ENCODE peak calls at places on chromosomes 4 and X, in six cellular contexts. S is neuronal stem cell, D is H1, L is H9, E is trophoblast cell, O is mesendoderm. X is an unnamed sample.

GRCh38 chrX:103882999-103883398 is 50.9 kb upstream of the RAB9B start:
- DNase-seq in S (no peak), D (no peak), L (no peak), E (no peak), O (no peak), X (no peak)

GRCh38 chr4:141339966-141340365 is 119.3 kb downstream of the ZNF330 start:
- DNase-seq in S (no peak), D (no peak), L (no peak), E (no peak), O (no peak), X (peak; percentile 28)

GRCh38 chrX:120291211-120291610 is 20.1 kb downstream of the TMEM255A start:
- DNase-seq in S (no peak), D (no peak), L (no peak), E (no peak), O (no peak), X (no peak)

GRCh38 chr4:1413221-1413663 is 7.0 kb upstream of the NKX1-1 start:
- DNase-seq in S (no peak), D (no peak), L (peak; percentile 22), E (no peak), O (no peak), X (no peak)

GRCh38 chrX:122272011-122272410 is 912.1 kb upstream of the GRIA3 start:
- DNase-seq in S (no peak), D (no peak), L (no peak), E (no peak), O (no peak), X (no peak)

GRCh38 chr4:149897784-149898183 is 82.1 kb upstream of the IQCM start:
- DNase-seq in S (no peak), D (no peak), L (no peak), E (no peak), O (peak; percentile 20), X (peak; percentile 26)

GRCh38 chrX:7316887-7317286 is 168.9 kb upstream of the PUDP start:
- DNase-seq in S (no peak), D (no peak), L (no peak), E (peak; percentile 37), O (no peak), X (peak; percentile 57)

GRCh38 chr4:22645481-22646182 is 47.1 kb upstream of the GBA3 start:
- DNase-seq in S (no peak), D (no peak), L (no peak), E (no peak), O (no peak), X (no peak)

GRCh38 chrX:46599051-46599560 is 25.5 kb downstream of the CHST7 start:
- DNase-seq in S (no peak), D (no peak), L (no peak), E (no peak), O (no peak), X (peak; percentile 40)

GRCh38 chr4:137533855-137534254 is 1.6 kb upstream of the PCDH18 start:
- DNase-seq in S (no peak), D (no peak), L (no peak), E (no peak), O (no peak), X (no peak)

GRCh38 chr4:81756973-81757372 is 285.3 kb upstream of the RASGEF1B start:
- DNase-seq in S (no peak), D (no peak), L (no peak), E (no peak), O (no peak), X (no peak)

GRCh38 chr4:118821590-118822293 is 14.2 kb downstream of the SEC24D start:
- DNase-seq in S (no peak), D (no peak), L (no peak), E (peak; percentile 72), O (no peak), X (no peak)

GRCh38 chr4:41135761-41136160 is 78.6 kb downstream of the APBB2 start:
- DNase-seq in S (no peak), D (no peak), L (no peak), E (peak; percentile 65), O (no peak), X (no peak)

GRCh38 chrX:8870411-8870810 is 69.2 kb upstream of the FAM9A start:
- DNase-seq in S (no peak), D (no peak), L (no peak), E (no peak), O (no peak), X (no peak)

GRCh38 chr4:53592686-53593641 is 1.7 kb upstream of the LNX1 start:
- DNase-seq in S (no peak), D (peak; percentile 65), L (peak; percentile 87), E (peak; percentile 53), O (peak; percentile 93), X (no peak)

GRCh38 chrX:11111947-11112346 is 815 bp downstream of the HCCS start:
- DNase-seq in S (no peak), D (no peak), L (no peak), E (no peak), O (no peak), X (no peak)

GRCh38 chrX:134654398-134655012 is 3.8 kb downstream of the PLAC1 start:
- DNase-seq in S (no peak), D (no peak), L (no peak), E (no peak), O (no peak), X (no peak)
- H2BK5ac ChIP-seq in S (no peak overlapping the region), D (no peak overlapping the region), L (no peak overlapping the region), E (no peak overlapping the region), O (no peak overlapping the region), X (no peak overlapping the region)

DNA sequence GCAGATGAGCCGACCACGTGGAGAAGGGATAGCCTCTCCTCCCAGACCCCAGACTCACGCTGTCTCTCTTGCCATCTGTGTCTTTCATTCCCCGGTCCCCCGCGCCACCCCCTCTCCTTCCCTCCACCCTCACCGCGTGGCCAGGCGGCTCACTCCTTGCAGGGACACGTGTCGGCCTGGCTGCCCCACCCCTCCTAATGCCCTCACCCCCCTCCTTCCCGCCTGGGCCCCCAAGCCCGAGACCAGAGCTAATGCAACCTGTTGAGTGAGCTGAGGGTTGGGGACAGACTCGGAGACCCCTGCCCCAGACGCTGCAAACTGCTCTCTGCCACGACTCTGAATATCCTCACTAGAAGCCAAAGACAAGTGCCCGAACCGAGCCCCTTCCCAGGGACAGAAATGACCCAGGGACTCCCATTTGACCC is 1.8 kb downstream of the SLC38A5 start:
- DNase-seq in S (no peak), D (no peak), L (no peak), E (no peak), O (peak; percentile 8), X (no peak)
- H3K18ac ChIP-seq in S (no peak overlapping the region), D (peak overlapping the region; percentile 7), L (no peak overlapping the region), E (no peak overlapping the region), O (peak overlapping the region; percentile 19), X (no peak overlapping the region)

DNA sequence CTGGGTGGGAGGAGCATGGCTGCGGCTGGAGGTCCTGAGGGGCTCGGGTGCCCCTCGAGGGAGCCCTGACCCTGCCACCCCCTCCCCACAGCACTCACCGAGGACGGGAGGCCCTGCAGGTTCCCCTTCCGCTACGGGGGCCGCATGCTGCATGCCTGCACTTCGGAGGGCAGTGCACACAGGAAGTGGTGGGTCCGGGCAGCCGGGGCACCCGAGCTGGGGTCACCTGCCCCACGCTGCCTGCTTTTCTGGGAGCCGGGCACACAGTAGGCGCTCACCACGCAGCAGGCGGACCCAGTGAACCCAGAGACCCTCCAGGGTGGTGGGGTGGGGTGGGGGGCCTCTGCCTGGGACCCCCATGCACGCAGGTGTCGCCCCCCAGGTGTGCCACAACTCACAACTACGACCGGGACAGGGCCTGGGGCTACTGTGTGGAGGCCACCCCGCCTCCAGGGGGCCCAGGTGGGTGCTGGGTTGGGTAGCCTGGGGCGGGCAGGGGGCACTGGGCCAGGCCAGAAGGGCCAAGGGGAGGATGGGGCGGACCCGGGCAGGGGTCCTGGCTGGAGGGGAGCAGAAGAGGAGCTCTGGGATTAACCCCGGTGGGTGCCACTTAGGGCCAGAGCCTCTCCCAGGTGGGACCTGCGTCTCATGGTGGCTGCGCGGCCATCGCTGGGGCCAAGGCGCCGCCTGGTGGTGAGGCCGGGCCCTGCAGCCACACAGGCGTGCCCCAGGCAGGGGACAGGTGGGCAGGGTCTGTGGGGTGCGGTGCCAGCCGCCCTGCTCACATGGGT is 1.4 kb downstream of the HGFAC start:
- DNase-seq in S (peak; percentile 50), D (no peak), L (peak; percentile 73), E (peak; percentile 50), O (peak; percentile 53), X (no peak)
- H3K4me2 ChIP-seq in S (no peak overlapping the region), D (no peak overlapping the region), L (no peak overlapping the region), E (no peak overlapping the region), O (no peak overlapping the region), X (no peak overlapping the region)

DNA sequence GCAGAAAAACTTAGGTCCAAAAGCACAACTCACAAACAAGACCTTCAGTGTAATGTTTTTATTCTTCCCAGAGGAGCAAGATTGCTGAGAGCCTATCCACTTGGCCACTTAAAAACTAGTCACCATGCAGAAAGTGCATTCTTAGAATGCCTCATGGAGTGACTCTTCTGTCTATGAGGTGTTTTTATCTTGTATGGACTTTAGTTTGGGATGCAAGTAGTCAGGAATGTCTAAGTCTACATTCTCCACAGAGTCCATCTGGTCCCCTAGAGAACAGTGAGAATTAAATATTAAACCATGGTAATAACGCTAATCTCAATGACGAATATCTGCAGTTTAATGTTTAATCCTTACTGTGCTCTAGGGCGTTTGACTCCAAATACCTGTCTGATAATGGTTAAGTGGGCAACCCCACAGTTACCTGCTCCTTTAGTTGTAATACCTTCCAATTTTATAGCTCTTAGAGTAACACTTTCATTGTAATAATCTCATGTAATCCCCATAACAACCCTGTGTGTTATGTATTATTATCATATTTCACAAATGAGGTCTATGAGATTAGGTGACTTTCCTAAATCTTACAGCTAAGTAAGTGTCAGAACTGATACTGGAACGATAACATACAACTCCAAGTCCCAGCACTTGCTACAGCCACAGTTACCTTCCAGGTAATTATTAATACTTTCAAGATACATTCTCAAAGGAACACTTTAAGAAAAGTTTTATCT is 235.6 kb upstream of the JADE1 start:
- DNase-seq in S (no peak), D (no peak), L (no peak), E (peak; percentile 58), O (peak; percentile 89), X (peak; percentile 91)
- H2BK5ac ChIP-seq in S (no peak overlapping the region), D (no peak overlapping the region), L (no peak overlapping the region), E (no peak overlapping the region), O (no peak overlapping the region), X (peak overlapping the region; percentile 95)

GRCh38 chr4:76459291-76459723 is 24.3 kb downstream of the SHROOM3 start:
- DNase-seq in S (peak; percentile 97), D (peak; percentile 88), L (peak; percentile 80), E (peak; percentile 73), O (peak; percentile 99), X (peak; percentile 22)
- H3K18ac ChIP-seq in S (no peak overlapping the region), D (peak overlapping the region; percentile 4), L (peak overlapping the region; percentile 86), E (peak overlapping the region; percentile 42), O (peak overlapping the region; percentile 19), X (no peak overlapping the region)

X was measured in IMR-90.